ENCODE peak calls at places on chromosome 21, in seven cellular contexts. Z is GM12865, Q is pancreas, O is heart left ventricle, T is astrocyte of the spinal cord, P is body of pancreas, C is H1. M is an unnamed sample.
A peak's percentile ranks its signal among the peaks of the same experiment; 100 is the strongest.

GRCh38 chr21:40019076-40019475 is 151.8 kb downstream of the PCP4 start:
- DNase-seq in Z (no peak), O (no peak), Q (no peak), P (no peak), T (no peak), C (no peak), M (no peak)

GRCh38 chr21:44024895-44025353 is 12.8 kb downstream of the TRAPPC10 start:
- DNase-seq in C (no peak), O (peak; percentile 71), Q (no peak), Z (no peak), P (peak; percentile 39), T (peak; percentile 80), M (peak; percentile 73)

GRCh38 chr21:39021475-39021832 is 161.8 kb downstream of the PSMG1 start:
- DNase-seq in T (no peak), O (no peak), Z (no peak), Q (no peak), P (no peak), C (no peak), M (no peak)

GRCh38 chr21:33026878-33027400 is 1.2 kb downstream of the OLIG2 start:
- DNase-seq in T (no peak), Z (no peak), C (no peak), Q (no peak), P (no peak), O (no peak), M (no peak)

GRCh38 chr21:23968722-23969647 is 1638.3 kb downstream of the MRPL39 start:
- DNase-seq in Q (peak; percentile 13), O (no peak), Z (peak; percentile 74), C (peak; percentile 57), P (peak; percentile 56), T (peak; percentile 14), M (no peak)

GRCh38 chr21:38343691-38344090 is 86.9 kb downstream of the KCNJ15 start:
- DNase-seq in T (peak; percentile 89), P (peak; percentile 78), O (no peak), Z (no peak), C (no peak), Q (peak; percentile 75), M (no peak)

GRCh38 chr21:38773108-38774061 is 32.3 kb upstream of the ETS2 start:
- DNase-seq in T (peak; percentile 95), C (no peak), Q (no peak), P (no peak), O (peak; percentile 69), Z (peak; percentile 54), M (peak; percentile 97)

GRCh38 chr21:44800103-44800502 is 1.5 kb downstream of the UBE2G2 start:
- DNase-seq in T (peak; percentile 42), Q (no peak), O (no peak), C (no peak), P (no peak), Z (peak; percentile 33), M (peak; percentile 55)

GRCh38 chr21:16085436-16085835 is 355.7 kb downstream of the USP25 start:
- DNase-seq in T (peak; percentile 53), P (no peak), Z (no peak), O (no peak), C (no peak), Q (no peak), M (no peak)

GRCh38 chr21:46357335-46357604 is 33.3 kb downstream of the PCNT start:
- DNase-seq in O (no peak), T (no peak), C (no peak), Q (no peak), Z (peak; percentile 40), P (no peak), M (no peak)

GRCh38 chr21:43994085-43994484 is 18.0 kb upstream of the TRAPPC10 start:
- DNase-seq in P (no peak), Z (no peak), O (no peak), C (no peak), T (no peak), Q (no peak), M (no peak)

GRCh38 chr21:46416551-46416950 is 42.1 kb upstream of the DIP2A start:
- DNase-seq in O (no peak), T (no peak), P (no peak), Q (no peak), Z (no peak), C (no peak), M (no peak)

GRCh38 chr21:24046816-24047443 is 1560.4 kb downstream of the MRPL39 start:
- DNase-seq in T (peak; percentile 10), Z (no peak), P (no peak), C (no peak), O (no peak), Q (no peak), M (no peak)

GRCh38 chr21:36402339-36402738 is 17.1 kb downstream of the CHAF1B start:
- DNase-seq in T (no peak), Q (no peak), P (no peak), O (no peak), Z (no peak), C (no peak), M (no peak)

GRCh38 chr21:45998276-45998701 is 16.7 kb downstream of the COL6A1 start:
- DNase-seq in P (peak; percentile 8), Q (no peak), T (no peak), O (peak; percentile 21), C (no peak), Z (no peak), M (no peak)

GRCh38 chr21:33418686-33419085 is 15.5 kb downstream of the IFNGR2 start:
- DNase-seq in P (peak; percentile 26), O (peak; percentile 66), C (no peak), T (no peak), Z (no peak), Q (no peak), M (peak; percentile 79)

GRCh38 chr21:45529785-45530422 is 12.3 kb downstream of the SLC19A1 start:
- DNase-seq in O (peak; percentile 6), P (peak; percentile 1), C (no peak), Q (no peak), T (no peak), Z (no peak), M (no peak)

GRCh38 chr21:21396424-21396823 is 398.2 kb downstream of the NCAM2 start:
- DNase-seq in Q (no peak), Z (no peak), P (no peak), T (no peak), O (no peak), C (no peak), M (no peak)

GRCh38 chr21:26881504-26882228 is 36.5 kb upstream of the ADAMTS1 start:
- DNase-seq in C (no peak), Q (no peak), Z (peak; percentile 9), T (peak; percentile 39), O (no peak), P (no peak), M (peak; percentile 28)

GRCh38 chr21:26874347-26874746 is 29.1 kb upstream of the ADAMTS1 start:
- DNase-seq in P (no peak), C (no peak), Q (no peak), T (no peak), Z (no peak), O (no peak), M (no peak)

DNA sequence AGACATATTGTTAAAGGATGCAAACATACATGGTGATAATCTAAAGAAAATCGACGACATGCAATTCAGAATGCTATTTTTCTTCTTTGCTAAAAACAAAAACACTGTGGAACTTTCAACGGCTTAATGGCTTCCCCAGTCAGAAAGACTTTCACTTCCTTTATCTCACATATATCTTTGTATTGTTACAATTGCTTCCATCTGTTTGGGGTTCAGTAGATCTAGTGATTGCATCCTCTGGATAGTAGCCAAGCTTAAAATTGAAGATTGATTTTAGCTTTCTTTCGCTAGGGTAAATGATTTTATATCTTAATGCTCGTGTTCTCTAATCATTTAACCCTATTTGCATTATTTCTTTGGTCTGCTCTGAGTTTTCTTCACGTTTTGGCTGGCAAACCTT is 31.8 kb upstream of the ADAMTS1 start:
- DNase-seq in Q (no peak), O (no peak), T (no peak), C (no peak), P (no peak), Z (no peak), M (no peak)
- H3K4me3 ChIP-seq in Q (no peak overlapping the region), O (no peak overlapping the region), T (no peak overlapping the region), C (no peak overlapping the region), P (no peak overlapping the region), Z (no peak overlapping the region), M (no peak overlapping the region)

DNA sequence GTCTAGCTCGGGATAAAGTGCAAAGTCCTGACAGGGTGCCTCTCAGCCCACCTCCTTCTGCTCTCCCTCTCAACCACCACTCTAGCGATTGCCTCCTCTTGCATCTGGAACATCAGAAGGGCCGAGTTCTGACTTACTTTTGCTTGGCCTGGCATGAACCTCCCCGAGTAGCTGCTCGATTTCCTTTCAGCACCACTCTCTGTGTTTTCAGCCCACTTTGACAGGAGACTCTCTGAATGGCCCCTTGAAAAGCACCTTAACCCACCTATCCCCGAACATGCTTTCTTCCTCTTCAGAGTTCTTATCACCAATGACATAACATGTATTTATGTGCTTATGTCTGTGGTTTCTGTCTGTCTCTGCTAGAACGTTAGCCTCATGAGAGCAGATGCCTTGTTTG is 225.8 kb upstream of the RUNX1 start:
- DNase-seq in P (no peak), T (no peak), Z (no peak), Q (no peak), O (no peak), C (no peak), M (no peak)
- TF ChIP-seq CTCF in P (no peak), T (no peak), Z (no peak), Q (no peak), O (no peak), C (no peak), M (no peak)

GRCh38 chr21:26572668-26573381 is at the start of gene CYYR1:
- DNase-seq in C (peak; percentile 13), P (no peak), Q (no peak), O (peak; percentile 29), T (peak; percentile 53), Z (no peak), M (peak; percentile 5)

GRCh38 chr21:26570203-26570602 is 2.9 kb downstream of the CYYR1 start:
- DNase-seq in O (peak; percentile 45), Z (no peak), C (no peak), P (no peak), Q (no peak), T (no peak), M (no peak)

GRCh38 chr21:26572026-26572425 is 1.1 kb downstream of the CYYR1 start:
- DNase-seq in O (no peak), C (no peak), Z (no peak), Q (no peak), P (no peak), T (no peak), M (no peak)
- H3K4me3 ChIP-seq in O (peak overlapping the region; percentile 45), C (peak overlapping the region; percentile 84), Z (no peak overlapping the region), Q (no peak overlapping the region), P (no peak overlapping the region), T (peak overlapping the region; percentile 57), M (peak overlapping the region; percentile 61)

DNA sequence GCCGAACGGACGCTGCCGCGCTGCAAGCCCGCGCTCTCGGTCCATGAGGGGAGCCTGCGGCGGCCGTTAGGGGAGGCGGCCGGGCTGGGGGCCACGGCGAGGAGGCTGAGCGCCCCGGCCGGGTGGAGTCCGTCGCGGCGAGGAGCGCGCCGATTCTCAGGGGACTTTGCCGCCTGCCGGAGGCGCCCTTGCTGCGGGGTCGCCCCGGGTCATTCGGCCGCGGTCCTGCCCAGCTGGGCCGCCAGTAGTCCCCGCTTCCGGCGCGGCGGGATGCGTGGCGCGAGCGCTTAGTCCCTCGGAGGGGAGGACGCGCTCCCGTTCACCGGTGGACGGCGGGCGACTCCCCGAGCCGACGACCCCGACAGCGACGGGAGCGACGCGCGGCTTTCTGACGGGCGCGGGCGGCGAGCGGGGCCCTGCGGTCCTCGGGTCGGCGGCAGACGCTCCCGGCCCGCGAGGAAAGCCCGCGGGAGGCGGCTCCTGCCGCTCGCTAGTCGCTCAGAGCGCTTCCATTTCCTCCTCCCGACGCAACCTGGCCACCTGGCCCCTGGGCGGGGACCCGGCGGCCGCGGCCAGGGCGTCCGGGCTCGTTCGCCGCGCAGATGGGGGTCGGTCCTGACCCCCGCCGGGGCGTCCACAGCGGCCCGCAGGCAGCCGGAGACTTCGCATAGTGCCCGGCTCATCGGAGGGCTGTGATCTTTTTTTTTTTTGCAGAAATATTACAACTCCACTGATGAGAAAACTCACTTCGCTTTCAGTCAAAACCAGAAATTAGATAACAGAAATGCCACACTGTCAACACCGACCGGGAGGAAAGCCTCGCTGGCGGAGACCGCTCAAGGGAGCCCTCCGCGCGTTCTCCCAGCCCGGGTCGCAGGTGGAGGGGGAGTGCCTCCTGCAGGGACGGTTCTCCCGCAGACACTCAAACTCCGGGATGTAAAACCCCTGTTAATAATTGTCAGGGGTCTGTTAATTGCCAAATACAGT is 640 bp upstream of the ZBTB21 start:
- DNase-seq in P (peak; percentile 34), O (no peak), C (no peak), Z (peak; percentile 57), Q (peak; percentile 56), T (peak; percentile 8), M (peak; percentile 6)
- TF ChIP-seq CTCF in P (peak; percentile 43), O (no peak), C (no peak), Z (no peak), Q (no peak), T (peak; percentile 3), M (peak; percentile 24)